ENCODE peak calls at places on chromosomes 12 and 14, in nine cellular contexts. One of them, this sample, is unnamed. For H3K4me1, the result is how much of the 10 kb centered on the place peaks cover.

GRCh38 chr12:121009744-121010143 is 6.5 kb downstream of the C12orf43 start:
- DNase-seq in tibial nerve: no peak
- DNase-seq in prostate gland: peak
- DNase-seq in IMR-90: peak
- DNase-seq in neural progenitor cell: peak
- DNase-seq in pancreas: no peak
- DNase-seq in cardiac muscle cell: peak
- DNase-seq in OCI-LY7: peak
- DNase-seq in left lung: no peak
- DNase-seq in this sample: no peak

GRCh38 chr12:113413488-113413939 is 8.7 kb upstream of the SDSL start:
- DNase-seq in left lung: peak
- DNase-seq in IMR-90: peak
- DNase-seq in neural progenitor cell: no peak
- DNase-seq in pancreas: no peak
- DNase-seq in prostate gland: no peak
- DNase-seq in cardiac muscle cell: peak
- DNase-seq in OCI-LY7: no peak
- DNase-seq in tibial nerve: no peak
- DNase-seq in this sample: no peak

GRCh38 chr12:122866950-122867607 is 28.8 kb downstream of the VPS37B start:
- DNase-seq in neural progenitor cell: no peak
- DNase-seq in prostate gland: no peak
- DNase-seq in left lung: peak
- DNase-seq in pancreas: peak
- DNase-seq in cardiac muscle cell: no peak
- DNase-seq in IMR-90: no peak
- DNase-seq in OCI-LY7: no peak
- DNase-seq in tibial nerve: no peak
- DNase-seq in this sample: no peak

GRCh38 chr12:47753021-47754001 is 5.4 kb downstream of the RAPGEF3 start:
- DNase-seq in tibial nerve: no peak
- DNase-seq in pancreas: peak
- DNase-seq in left lung: peak
- DNase-seq in OCI-LY7: no peak
- DNase-seq in neural progenitor cell: no peak
- DNase-seq in IMR-90: no peak
- DNase-seq in cardiac muscle cell: peak
- DNase-seq in prostate gland: peak
- DNase-seq in this sample: no peak

GRCh38 chr14:78358631-78359030 is 188.5 kb downstream of the NRXN3 start:
- DNase-seq in left lung: no peak
- DNase-seq in IMR-90: no peak
- DNase-seq in OCI-LY7: no peak
- DNase-seq in cardiac muscle cell: no peak
- DNase-seq in prostate gland: no peak
- DNase-seq in pancreas: no peak
- DNase-seq in tibial nerve: no peak
- DNase-seq in neural progenitor cell: no peak
- DNase-seq in this sample: no peak

GRCh38 chr14:99468081-99468480 is 12.6 kb downstream of the SETD3 start:
- DNase-seq in left lung: no peak
- DNase-seq in tibial nerve: no peak
- DNase-seq in OCI-LY7: no peak
- DNase-seq in neural progenitor cell: no peak
- DNase-seq in pancreas: no peak
- DNase-seq in prostate gland: no peak
- DNase-seq in IMR-90: no peak
- DNase-seq in cardiac muscle cell: no peak
- DNase-seq in this sample: no peak

GRCh38 chr12:62760779-62761178 is 174.2 kb downstream of the PPM1H start:
- DNase-seq in pancreas: no peak
- DNase-seq in IMR-90: peak
- DNase-seq in OCI-LY7: no peak
- DNase-seq in prostate gland: no peak
- DNase-seq in tibial nerve: no peak
- DNase-seq in left lung: no peak
- DNase-seq in neural progenitor cell: no peak
- DNase-seq in cardiac muscle cell: peak
- DNase-seq in this sample: no peak

GRCh38 chr12:124742111-124742510 is 121.6 kb downstream of the SCARB1 start:
- DNase-seq in OCI-LY7: no peak
- DNase-seq in prostate gland: peak
- DNase-seq in pancreas: no peak
- DNase-seq in neural progenitor cell: no peak
- DNase-seq in tibial nerve: no peak
- DNase-seq in cardiac muscle cell: no peak
- DNase-seq in left lung: no peak
- DNase-seq in IMR-90: no peak
- DNase-seq in this sample: no peak

GRCh38 chr12:6822461-6823135 is 977 bp downstream of the GPR162 start:
- DNase-seq in IMR-90: no peak
- DNase-seq in left lung: no peak
- DNase-seq in OCI-LY7: no peak
- DNase-seq in neural progenitor cell: no peak
- DNase-seq in cardiac muscle cell: no peak
- DNase-seq in prostate gland: no peak
- DNase-seq in pancreas: no peak
- DNase-seq in tibial nerve: no peak
- DNase-seq in this sample: no peak

GRCh38 chr12:55188974-55189556 is 31.8 kb upstream of the OR10A7 start:
- DNase-seq in cardiac muscle cell: peak
- DNase-seq in tibial nerve: peak
- DNase-seq in IMR-90: peak
- DNase-seq in left lung: no peak
- DNase-seq in neural progenitor cell: peak
- DNase-seq in OCI-LY7: peak
- DNase-seq in prostate gland: peak
- DNase-seq in pancreas: no peak
- DNase-seq in this sample: peak

GRCh38 chr12:101920906-101921305 is 43.5 kb downstream of the DRAM1 start:
- DNase-seq in pancreas: no peak
- DNase-seq in left lung: no peak
- DNase-seq in prostate gland: no peak
- DNase-seq in OCI-LY7: no peak
- DNase-seq in tibial nerve: no peak
- DNase-seq in neural progenitor cell: no peak
- DNase-seq in IMR-90: peak
- DNase-seq in cardiac muscle cell: no peak
- DNase-seq in this sample: no peak

GRCh38 chr12:2287151-2287550 is 234.4 kb downstream of the CACNA1C start:
- DNase-seq in OCI-LY7: no peak
- DNase-seq in neural progenitor cell: no peak
- DNase-seq in left lung: no peak
- DNase-seq in prostate gland: no peak
- DNase-seq in cardiac muscle cell: no peak
- DNase-seq in tibial nerve: no peak
- DNase-seq in IMR-90: no peak
- DNase-seq in pancreas: no peak
- DNase-seq in this sample: no peak

GRCh38 chr12:128073937-128074336 is 193.0 kb upstream of the TMEM132C start:
- DNase-seq in left lung: no peak
- DNase-seq in prostate gland: no peak
- DNase-seq in OCI-LY7: no peak
- DNase-seq in tibial nerve: no peak
- DNase-seq in cardiac muscle cell: no peak
- DNase-seq in neural progenitor cell: no peak
- DNase-seq in IMR-90: no peak
- DNase-seq in pancreas: no peak
- DNase-seq in this sample: no peak

GRCh38 chr12:103887738-103888137 is 42.5 kb upstream of the HSP90B1 start:
- DNase-seq in cardiac muscle cell: no peak
- DNase-seq in neural progenitor cell: no peak
- DNase-seq in IMR-90: peak
- DNase-seq in prostate gland: no peak
- DNase-seq in tibial nerve: no peak
- DNase-seq in OCI-LY7: no peak
- DNase-seq in left lung: no peak
- DNase-seq in pancreas: no peak
- DNase-seq in this sample: no peak

GRCh38 chr12:92440072-92440471 is 262.7 kb upstream of the PLEKHG7 start:
- DNase-seq in tibial nerve: no peak
- DNase-seq in prostate gland: no peak
- DNase-seq in IMR-90: no peak
- DNase-seq in left lung: no peak
- DNase-seq in neural progenitor cell: no peak
- DNase-seq in OCI-LY7: no peak
- DNase-seq in pancreas: no peak
- DNase-seq in cardiac muscle cell: no peak
- DNase-seq in this sample: no peak
- H3K4me1 ChIP-seq in tibial nerve: under half
- H3K4me1 ChIP-seq in prostate gland: under half
- H3K4me1 ChIP-seq in IMR-90: under half
- H3K4me1 ChIP-seq in left lung: under half
- H3K4me1 ChIP-seq in neural progenitor cell: under half
- H3K4me1 ChIP-seq in OCI-LY7: half or more
- H3K4me1 ChIP-seq in pancreas: under half
- H3K4me1 ChIP-seq in cardiac muscle cell: under half
- H3K4me1 ChIP-seq in this sample: under half

GRCh38 chr12:11729008-11729407 is 79.5 kb downstream of the ETV6 start:
- DNase-seq in prostate gland: peak
- DNase-seq in tibial nerve: no peak
- DNase-seq in left lung: no peak
- DNase-seq in neural progenitor cell: no peak
- DNase-seq in IMR-90: no peak
- DNase-seq in pancreas: peak
- DNase-seq in OCI-LY7: peak
- DNase-seq in cardiac muscle cell: no peak
- DNase-seq in this sample: no peak

GRCh38 chr12:11726659-11727058 is 77.2 kb downstream of the ETV6 start:
- DNase-seq in tibial nerve: no peak
- DNase-seq in IMR-90: no peak
- DNase-seq in neural progenitor cell: no peak
- DNase-seq in cardiac muscle cell: no peak
- DNase-seq in OCI-LY7: no peak
- DNase-seq in left lung: no peak
- DNase-seq in prostate gland: no peak
- DNase-seq in pancreas: no peak
- DNase-seq in this sample: no peak

GRCh38 chr12:11729439-11730150 is 80.1 kb downstream of the ETV6 start:
- DNase-seq in OCI-LY7: peak
- DNase-seq in IMR-90: no peak
- DNase-seq in left lung: no peak
- DNase-seq in cardiac muscle cell: no peak
- DNase-seq in pancreas: no peak
- DNase-seq in neural progenitor cell: no peak
- DNase-seq in prostate gland: no peak
- DNase-seq in tibial nerve: no peak
- DNase-seq in this sample: no peak

GRCh38 chr12:11727133-11727664 is 77.7 kb downstream of the ETV6 start:
- DNase-seq in cardiac muscle cell: no peak
- DNase-seq in OCI-LY7: peak
- DNase-seq in left lung: no peak
- DNase-seq in IMR-90: no peak
- DNase-seq in prostate gland: no peak
- DNase-seq in neural progenitor cell: no peak
- DNase-seq in tibial nerve: no peak
- DNase-seq in pancreas: no peak
- DNase-seq in this sample: peak

DNA sequence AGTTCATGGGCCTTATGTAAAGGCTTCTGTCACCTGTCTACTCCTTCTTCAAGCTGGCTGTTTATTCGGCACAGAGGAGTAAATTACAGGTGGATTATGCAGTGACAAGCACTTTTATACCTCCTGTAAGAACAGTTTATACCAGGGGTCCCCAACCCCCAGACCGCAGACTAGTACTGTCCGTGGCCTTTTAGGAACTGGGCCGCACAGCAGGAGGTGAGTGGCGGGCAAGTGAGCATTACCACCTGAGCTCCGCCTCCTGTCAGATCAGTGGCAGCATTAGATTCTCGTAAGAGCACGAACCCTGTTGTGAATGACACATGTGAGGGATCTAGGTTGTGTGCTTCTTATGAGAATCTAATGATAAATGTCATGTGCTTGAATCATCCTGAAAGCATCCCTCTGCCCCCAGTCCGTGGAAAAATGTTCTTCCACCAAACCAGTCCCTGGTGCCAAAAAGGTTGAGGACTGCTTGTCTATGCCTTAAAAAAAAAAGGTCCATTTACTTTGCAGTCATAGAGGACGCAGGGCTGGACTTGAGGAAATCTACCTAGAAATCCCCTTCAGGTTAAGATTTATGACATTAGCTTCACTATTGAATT is 78.8 kb downstream of the ETV6 start:
- DNase-seq in OCI-LY7: no peak
- DNase-seq in left lung: no peak
- DNase-seq in pancreas: no peak
- DNase-seq in prostate gland: no peak
- DNase-seq in IMR-90: no peak
- DNase-seq in tibial nerve: no peak
- DNase-seq in neural progenitor cell: no peak
- DNase-seq in cardiac muscle cell: no peak
- DNase-seq in this sample: no peak
- H3K4me1 ChIP-seq in OCI-LY7: half or more
- H3K4me1 ChIP-seq in left lung: half or more
- H3K4me1 ChIP-seq in pancreas: half or more
- H3K4me1 ChIP-seq in prostate gland: under half
- H3K4me1 ChIP-seq in IMR-90: under half
- H3K4me1 ChIP-seq in tibial nerve: under half
- H3K4me1 ChIP-seq in neural progenitor cell: under half
- H3K4me1 ChIP-seq in cardiac muscle cell: under half
- H3K4me1 ChIP-seq in this sample: half or more

DNA sequence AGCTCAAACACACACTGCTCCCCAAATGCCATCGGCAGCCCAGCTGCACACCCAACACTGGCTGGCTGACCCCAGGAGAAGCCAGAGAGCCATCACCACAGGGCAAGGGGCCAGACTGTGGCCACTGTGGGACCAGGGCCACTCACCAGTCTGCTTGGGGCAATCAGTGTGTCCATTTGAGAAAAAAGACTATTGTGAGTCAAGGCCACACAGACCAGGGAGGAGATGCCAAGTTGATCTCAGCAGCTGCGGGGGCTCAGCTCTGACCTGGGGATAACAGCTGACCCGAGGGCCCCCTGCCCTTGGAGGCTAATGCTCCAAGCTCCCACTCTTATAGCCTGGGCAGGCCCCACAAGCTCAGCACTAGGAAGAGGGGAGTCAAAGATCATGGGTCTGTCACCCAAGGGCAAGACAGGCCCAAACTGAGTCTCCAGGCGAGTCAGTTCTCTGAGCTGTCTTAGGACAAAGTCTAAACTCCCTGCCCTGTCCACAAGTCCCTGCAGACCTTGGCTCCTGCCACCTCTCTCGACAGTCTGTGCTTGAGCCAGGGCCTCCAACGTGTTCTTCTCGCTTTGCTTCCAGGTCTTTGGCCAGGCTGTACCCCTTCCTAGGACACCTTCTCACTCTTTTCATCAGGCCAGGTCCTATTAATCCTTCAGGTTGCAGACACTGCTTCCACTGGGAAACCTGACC is 30.1 kb upstream of the PNMA1 start:
- DNase-seq in cardiac muscle cell: no peak
- DNase-seq in pancreas: no peak
- DNase-seq in left lung: no peak
- DNase-seq in IMR-90: no peak
- DNase-seq in neural progenitor cell: no peak
- DNase-seq in prostate gland: no peak
- DNase-seq in OCI-LY7: no peak
- DNase-seq in tibial nerve: no peak
- DNase-seq in this sample: no peak
- H3K4me1 ChIP-seq in cardiac muscle cell: half or more
- H3K4me1 ChIP-seq in pancreas: half or more
- H3K4me1 ChIP-seq in left lung: half or more
- H3K4me1 ChIP-seq in IMR-90: half or more
- H3K4me1 ChIP-seq in neural progenitor cell: under half
- H3K4me1 ChIP-seq in prostate gland: half or more
- H3K4me1 ChIP-seq in OCI-LY7: half or more
- H3K4me1 ChIP-seq in tibial nerve: half or more
- H3K4me1 ChIP-seq in this sample: half or more

GRCh38 chr14:74573421-74574091 is 38.5 kb downstream of the LTBP2 start:
- DNase-seq in left lung: no peak
- DNase-seq in neural progenitor cell: no peak
- DNase-seq in OCI-LY7: no peak
- DNase-seq in IMR-90: no peak
- DNase-seq in prostate gland: no peak
- DNase-seq in pancreas: no peak
- DNase-seq in cardiac muscle cell: no peak
- DNase-seq in tibial nerve: no peak
- DNase-seq in this sample: no peak
- H3K4me1 ChIP-seq in left lung: under half
- H3K4me1 ChIP-seq in neural progenitor cell: under half
- H3K4me1 ChIP-seq in OCI-LY7: under half
- H3K4me1 ChIP-seq in IMR-90: half or more
- H3K4me1 ChIP-seq in prostate gland: under half
- H3K4me1 ChIP-seq in pancreas: under half
- H3K4me1 ChIP-seq in cardiac muscle cell: under half
- H3K4me1 ChIP-seq in tibial nerve: half or more
- H3K4me1 ChIP-seq in this sample: under half

This sample was measured in naive thymus-derived CD4-positive, alpha-beta T cell.